ENCODE peak calls at places on chromosomes 5 and 9, in six cellular contexts. One of them, this sample, is unnamed.

GRCh38 chr5:132425975-132426524 is 56.5 kb downstream of the SLC22A5 start:
- DNase-seq in heart left ventricle: no peak
- DNase-seq in astrocyte of the spinal cord: no peak
- DNase-seq in psoas muscle: no peak
- DNase-seq in choroid plexus epithelial cell: no peak
- DNase-seq in brain microvascular endothelial cell: no peak
- DNase-seq in this sample: no peak

GRCh38 chr9:3578786-3579185 is 53.0 kb upstream of the RFX3 start:
- DNase-seq in heart left ventricle: no peak
- DNase-seq in astrocyte of the spinal cord: peak; percentile 72
- DNase-seq in psoas muscle: no peak
- DNase-seq in choroid plexus epithelial cell: peak; percentile 80
- DNase-seq in brain microvascular endothelial cell: peak; percentile 73
- DNase-seq in this sample: no peak

GRCh38 chr9:73643379-73644013 is 491.8 kb downstream of the ANXA1 start:
- DNase-seq in heart left ventricle: no peak
- DNase-seq in astrocyte of the spinal cord: peak; percentile 78
- DNase-seq in psoas muscle: no peak
- DNase-seq in choroid plexus epithelial cell: peak; percentile 85
- DNase-seq in brain microvascular endothelial cell: peak; percentile 2
- DNase-seq in this sample: no peak

GRCh38 chr5:37696190-37697021 is 143.4 kb downstream of the GDNF start:
- DNase-seq in heart left ventricle: no peak
- DNase-seq in astrocyte of the spinal cord: peak; percentile 74
- DNase-seq in psoas muscle: no peak
- DNase-seq in choroid plexus epithelial cell: peak; percentile 48
- DNase-seq in brain microvascular endothelial cell: peak; percentile 9
- DNase-seq in this sample: no peak

GRCh38 chr5:74294231-74294705 is 346.3 kb downstream of the ENC1 start:
- DNase-seq in heart left ventricle: no peak
- DNase-seq in astrocyte of the spinal cord: peak; percentile 55
- DNase-seq in psoas muscle: peak; percentile 30
- DNase-seq in choroid plexus epithelial cell: peak; percentile 35
- DNase-seq in brain microvascular endothelial cell: no peak
- DNase-seq in this sample: no peak

GRCh38 chr5:141343953-141344463 is 379 bp downstream of the PCDHGA3 start:
- DNase-seq in heart left ventricle: no peak
- DNase-seq in astrocyte of the spinal cord: no peak
- DNase-seq in psoas muscle: no peak
- DNase-seq in choroid plexus epithelial cell: no peak
- DNase-seq in brain microvascular endothelial cell: no peak
- DNase-seq in this sample: no peak

GRCh38 chr5:151030377-151030776 is 10.0 kb downstream of the GPX3 start:
- DNase-seq in heart left ventricle: peak; percentile 41
- DNase-seq in astrocyte of the spinal cord: no peak
- DNase-seq in psoas muscle: peak; percentile 77
- DNase-seq in choroid plexus epithelial cell: no peak
- DNase-seq in brain microvascular endothelial cell: no peak
- DNase-seq in this sample: no peak

GRCh38 chr5:111655169-111655924 is 101.6 kb downstream of the NREP start:
- DNase-seq in heart left ventricle: no peak
- DNase-seq in astrocyte of the spinal cord: peak; percentile 36
- DNase-seq in psoas muscle: no peak
- DNase-seq in choroid plexus epithelial cell: peak; percentile 65
- DNase-seq in brain microvascular endothelial cell: peak; percentile 22
- DNase-seq in this sample: no peak

GRCh38 chr5:6722015-6722414 is 8.8 kb downstream of the TENT4A start:
- DNase-seq in heart left ventricle: no peak
- DNase-seq in astrocyte of the spinal cord: peak; percentile 20
- DNase-seq in psoas muscle: no peak
- DNase-seq in choroid plexus epithelial cell: peak; percentile 33
- DNase-seq in brain microvascular endothelial cell: no peak
- DNase-seq in this sample: no peak

GRCh38 chr9:129476821-129477611 is 143.9 kb downstream of the C9orf50 start:
- DNase-seq in heart left ventricle: no peak
- DNase-seq in astrocyte of the spinal cord: no peak
- DNase-seq in psoas muscle: no peak
- DNase-seq in choroid plexus epithelial cell: no peak
- DNase-seq in brain microvascular endothelial cell: no peak
- DNase-seq in this sample: no peak

GRCh38 chr5:112862085-112862484 is 998 bp downstream of the SRP19 start:
- DNase-seq in heart left ventricle: no peak
- DNase-seq in astrocyte of the spinal cord: no peak
- DNase-seq in psoas muscle: no peak
- DNase-seq in choroid plexus epithelial cell: no peak
- DNase-seq in brain microvascular endothelial cell: no peak
- DNase-seq in this sample: no peak

GRCh38 chr5:1111727-1112289 is at the start of gene SLC12A7:
- DNase-seq in heart left ventricle: peak; percentile 78
- DNase-seq in astrocyte of the spinal cord: no peak
- DNase-seq in psoas muscle: peak; percentile 57
- DNase-seq in choroid plexus epithelial cell: no peak
- DNase-seq in brain microvascular endothelial cell: no peak
- DNase-seq in this sample: no peak

GRCh38 chr5:143739741-143740140 is 72.2 kb upstream of the HMHB1 start:
- DNase-seq in heart left ventricle: no peak
- DNase-seq in astrocyte of the spinal cord: no peak
- DNase-seq in psoas muscle: no peak
- DNase-seq in choroid plexus epithelial cell: no peak
- DNase-seq in brain microvascular endothelial cell: no peak
- DNase-seq in this sample: no peak

GRCh38 chr9:35136866-35137265 is 21.2 kb upstream of the ATOSB start:
- DNase-seq in heart left ventricle: no peak
- DNase-seq in astrocyte of the spinal cord: no peak
- DNase-seq in psoas muscle: no peak
- DNase-seq in choroid plexus epithelial cell: no peak
- DNase-seq in brain microvascular endothelial cell: no peak
- DNase-seq in this sample: no peak

GRCh38 chr9:90830051-90830450 is 28.4 kb downstream of the SYK start:
- DNase-seq in heart left ventricle: no peak
- DNase-seq in astrocyte of the spinal cord: no peak
- DNase-seq in psoas muscle: no peak
- DNase-seq in choroid plexus epithelial cell: no peak
- DNase-seq in brain microvascular endothelial cell: no peak
- DNase-seq in this sample: peak; percentile 62

GRCh38 chr9:137486545-137487453 is 27.7 kb upstream of the NSMF start:
- DNase-seq in heart left ventricle: no peak
- DNase-seq in astrocyte of the spinal cord: no peak
- DNase-seq in psoas muscle: no peak
- DNase-seq in choroid plexus epithelial cell: no peak
- DNase-seq in brain microvascular endothelial cell: no peak
- DNase-seq in this sample: no peak

GRCh38 chr5:141272906-141273305 is 27.7 kb downstream of the PCDHB15 start:
- DNase-seq in heart left ventricle: no peak
- DNase-seq in astrocyte of the spinal cord: no peak
- DNase-seq in psoas muscle: no peak
- DNase-seq in choroid plexus epithelial cell: no peak
- DNase-seq in brain microvascular endothelial cell: no peak
- DNase-seq in this sample: no peak

GRCh38 chr9:127714916-127715442 is 484 bp downstream of the PTRH1 start:
- DNase-seq in heart left ventricle: no peak
- DNase-seq in astrocyte of the spinal cord: no peak
- DNase-seq in psoas muscle: no peak
- DNase-seq in choroid plexus epithelial cell: no peak
- DNase-seq in brain microvascular endothelial cell: no peak
- DNase-seq in this sample: no peak

GRCh38 chr5:142507528-142507927 is 178.4 kb downstream of the FGF1 start:
- DNase-seq in heart left ventricle: no peak
- DNase-seq in astrocyte of the spinal cord: no peak
- DNase-seq in psoas muscle: no peak
- DNase-seq in choroid plexus epithelial cell: no peak
- DNase-seq in brain microvascular endothelial cell: no peak
- DNase-seq in this sample: no peak

GRCh38 chr5:979100-979817 is 29.3 kb upstream of the NKD2 start:
- DNase-seq in heart left ventricle: no peak
- DNase-seq in astrocyte of the spinal cord: no peak
- DNase-seq in psoas muscle: no peak
- DNase-seq in choroid plexus epithelial cell: no peak
- DNase-seq in brain microvascular endothelial cell: no peak
- DNase-seq in this sample: peak; percentile 49

GRCh38 chr5:152378730-152379129 is 26.3 kb downstream of the NMUR2 start:
- DNase-seq in heart left ventricle: no peak
- DNase-seq in astrocyte of the spinal cord: no peak
- DNase-seq in psoas muscle: no peak
- DNase-seq in choroid plexus epithelial cell: no peak
- DNase-seq in brain microvascular endothelial cell: no peak
- DNase-seq in this sample: no peak

GRCh38 chr9:127087836-127088235 is 34.6 kb downstream of the ANGPTL2 start:
- DNase-seq in heart left ventricle: no peak
- DNase-seq in astrocyte of the spinal cord: no peak
- DNase-seq in psoas muscle: no peak
- DNase-seq in choroid plexus epithelial cell: no peak
- DNase-seq in brain microvascular endothelial cell: no peak
- DNase-seq in this sample: no peak

GRCh38 chr5:137735531-137736284 is at the start of gene KLHL3:
- DNase-seq in heart left ventricle: peak; percentile 46
- DNase-seq in astrocyte of the spinal cord: peak; percentile 53
- DNase-seq in psoas muscle: no peak
- DNase-seq in choroid plexus epithelial cell: peak; percentile 58
- DNase-seq in brain microvascular endothelial cell: peak; percentile 60
- DNase-seq in this sample: no peak

GRCh38 chr5:112348387-112348786 is 70.7 kb downstream of the EPB41L4A start:
- DNase-seq in heart left ventricle: no peak
- DNase-seq in astrocyte of the spinal cord: no peak
- DNase-seq in psoas muscle: no peak
- DNase-seq in choroid plexus epithelial cell: no peak
- DNase-seq in brain microvascular endothelial cell: no peak
- DNase-seq in this sample: no peak

GRCh38 chr9:99052849-99053715 is 51.8 kb upstream of the TGFBR1 start:
- DNase-seq in heart left ventricle: no peak
- DNase-seq in astrocyte of the spinal cord: no peak
- DNase-seq in psoas muscle: no peak
- DNase-seq in choroid plexus epithelial cell: no peak
- DNase-seq in brain microvascular endothelial cell: no peak
- DNase-seq in this sample: no peak

GRCh38 chr9:124470726-124471125 is 20.5 kb downstream of the ADGRD2 start:
- DNase-seq in heart left ventricle: no peak
- DNase-seq in astrocyte of the spinal cord: no peak
- DNase-seq in psoas muscle: no peak
- DNase-seq in choroid plexus epithelial cell: no peak
- DNase-seq in brain microvascular endothelial cell: no peak
- DNase-seq in this sample: no peak

GRCh38 chr5:141623621-141624020 is 4.8 kb upstream of the DIAPH1 start:
- DNase-seq in heart left ventricle: no peak
- DNase-seq in astrocyte of the spinal cord: no peak
- DNase-seq in psoas muscle: no peak
- DNase-seq in choroid plexus epithelial cell: no peak
- DNase-seq in brain microvascular endothelial cell: no peak
- DNase-seq in this sample: no peak

GRCh38 chr9:7841831-7842230 is 42.3 kb upstream of the DMAC1 start:
- DNase-seq in heart left ventricle: no peak
- DNase-seq in astrocyte of the spinal cord: no peak
- DNase-seq in psoas muscle: no peak
- DNase-seq in choroid plexus epithelial cell: no peak
- DNase-seq in brain microvascular endothelial cell: no peak
- DNase-seq in this sample: no peak

GRCh38 chr9:114224247-114224610 is 68.9 kb downstream of the COL27A1 start:
- DNase-seq in heart left ventricle: no peak
- DNase-seq in astrocyte of the spinal cord: peak; percentile 65
- DNase-seq in psoas muscle: no peak
- DNase-seq in choroid plexus epithelial cell: no peak
- DNase-seq in brain microvascular endothelial cell: peak; percentile 59
- DNase-seq in this sample: no peak

GRCh38 chr5:59587489-59588337 is 305.8 kb downstream of the PDE4D start:
- DNase-seq in heart left ventricle: peak; percentile 52
- DNase-seq in astrocyte of the spinal cord: peak; percentile 87
- DNase-seq in psoas muscle: peak; percentile 78
- DNase-seq in choroid plexus epithelial cell: peak; percentile 88
- DNase-seq in brain microvascular endothelial cell: peak; percentile 74
- DNase-seq in this sample: no peak
- H3K4me3 ChIP-seq in heart left ventricle: peak overlapping the region; percentile 52
- H3K4me3 ChIP-seq in astrocyte of the spinal cord: peak overlapping the region; percentile 37
- H3K4me3 ChIP-seq in psoas muscle: peak overlapping the region; percentile 77
- H3K4me3 ChIP-seq in choroid plexus epithelial cell: peak overlapping the region; percentile 51
- H3K4me3 ChIP-seq in brain microvascular endothelial cell: peak overlapping the region; percentile 18
- H3K4me3 ChIP-seq in this sample: peak overlapping the region; percentile 25

GRCh38 chr5:121377446-121377845 is 474.2 kb upstream of the FTMT start:
- DNase-seq in heart left ventricle: no peak
- DNase-seq in astrocyte of the spinal cord: no peak
- DNase-seq in psoas muscle: no peak
- DNase-seq in choroid plexus epithelial cell: no peak
- DNase-seq in brain microvascular endothelial cell: no peak
- DNase-seq in this sample: no peak
- H3K4me3 ChIP-seq in heart left ventricle: no peak overlapping the region
- H3K4me3 ChIP-seq in astrocyte of the spinal cord: no peak overlapping the region
- H3K4me3 ChIP-seq in psoas muscle: no peak overlapping the region
- H3K4me3 ChIP-seq in choroid plexus epithelial cell: no peak overlapping the region
- H3K4me3 ChIP-seq in brain microvascular endothelial cell: no peak overlapping the region
- H3K4me3 ChIP-seq in this sample: no peak overlapping the region

GRCh38 chr5:55437452-55437851 is 97.3 kb downstream of the PLPP1 start:
- DNase-seq in heart left ventricle: no peak
- DNase-seq in astrocyte of the spinal cord: no peak
- DNase-seq in psoas muscle: no peak
- DNase-seq in choroid plexus epithelial cell: no peak
- DNase-seq in brain microvascular endothelial cell: no peak
- DNase-seq in this sample: no peak
- H3K4me3 ChIP-seq in heart left ventricle: no peak overlapping the region
- H3K4me3 ChIP-seq in astrocyte of the spinal cord: no peak overlapping the region
- H3K4me3 ChIP-seq in psoas muscle: peak overlapping the region; percentile 12
- H3K4me3 ChIP-seq in choroid plexus epithelial cell: no peak overlapping the region
- H3K4me3 ChIP-seq in brain microvascular endothelial cell: no peak overlapping the region
- H3K4me3 ChIP-seq in this sample: no peak overlapping the region

GRCh38 chr5:158812381-158812780 is 287.3 kb downstream of the EBF1 start:
- DNase-seq in heart left ventricle: no peak
- DNase-seq in astrocyte of the spinal cord: no peak
- DNase-seq in psoas muscle: peak; percentile 22
- DNase-seq in choroid plexus epithelial cell: no peak
- DNase-seq in brain microvascular endothelial cell: no peak
- DNase-seq in this sample: no peak

GRCh38 chr5:158814521-158814920 is 285.2 kb downstream of the EBF1 start:
- DNase-seq in heart left ventricle: no peak
- DNase-seq in astrocyte of the spinal cord: no peak
- DNase-seq in psoas muscle: no peak
- DNase-seq in choroid plexus epithelial cell: no peak
- DNase-seq in brain microvascular endothelial cell: no peak
- DNase-seq in this sample: no peak

GRCh38 chr5:158811921-158812320 is 287.8 kb downstream of the EBF1 start:
- DNase-seq in heart left ventricle: no peak
- DNase-seq in astrocyte of the spinal cord: no peak
- DNase-seq in psoas muscle: no peak
- DNase-seq in choroid plexus epithelial cell: no peak
- DNase-seq in brain microvascular endothelial cell: no peak
- DNase-seq in this sample: no peak

GRCh38 chr5:158811350-158811749 is 288.4 kb downstream of the EBF1 start:
- DNase-seq in heart left ventricle: no peak
- DNase-seq in astrocyte of the spinal cord: no peak
- DNase-seq in psoas muscle: no peak
- DNase-seq in choroid plexus epithelial cell: no peak
- DNase-seq in brain microvascular endothelial cell: no peak
- DNase-seq in this sample: no peak

GRCh38 chr5:158813275-158813674 is 286.4 kb downstream of the EBF1 start:
- DNase-seq in heart left ventricle: no peak
- DNase-seq in astrocyte of the spinal cord: no peak
- DNase-seq in psoas muscle: no peak
- DNase-seq in choroid plexus epithelial cell: no peak
- DNase-seq in brain microvascular endothelial cell: no peak
- DNase-seq in this sample: no peak
- H3K4me3 ChIP-seq in heart left ventricle: no peak overlapping the region
- H3K4me3 ChIP-seq in astrocyte of the spinal cord: no peak overlapping the region
- H3K4me3 ChIP-seq in psoas muscle: no peak overlapping the region
- H3K4me3 ChIP-seq in choroid plexus epithelial cell: no peak overlapping the region
- H3K4me3 ChIP-seq in brain microvascular endothelial cell: no peak overlapping the region
- H3K4me3 ChIP-seq in this sample: no peak overlapping the region

This sample was measured in vagina.